ENCODE peak calls at places on chromosomes 6 and 20, in eight cellular contexts. A, R, J, K, T, G, C and P are unnamed samples.

GRCh38 chr20:10239954-10240353 is 21.3 kb downstream of the SNAP25 start:
- DNase-seq in C (no peak), G (no peak), K (no peak), R (no peak), A (peak), T (no peak), J (peak), P (peak)

GRCh38 chr20:4717816-4718215 is 3.9 kb upstream of the PRND start:
- DNase-seq in G (no peak), A (peak), K (no peak), T (no peak), C (no peak), R (no peak), J (no peak), P (peak)

GRCh38 chr6:44855562-44856494 is 468.3 kb downstream of the CDC5L start:
- DNase-seq in C (no peak), A (peak), K (no peak), G (no peak), T (no peak), J (peak), R (no peak), P (no peak)

GRCh38 chr6:17115251-17116089 is 13.6 kb downstream of the STMND1 start:
- DNase-seq in C (no peak), G (no peak), A (peak), R (no peak), K (no peak), T (no peak), J (peak), P (peak)

GRCh38 chr6:81003156-81003555 is 749.3 kb downstream of the TENT5A start:
- DNase-seq in R (no peak), C (no peak), T (no peak), K (no peak), J (peak), G (no peak), A (peak), P (peak)

GRCh38 chr6:20404641-20405032 is 3.0 kb downstream of the E2F3 start:
- DNase-seq in G (peak), C (peak), J (peak), K (peak), A (peak), T (peak), R (peak), P (peak)

GRCh38 chr20:24523661-24524060 is 54.2 kb downstream of the SYNDIG1 start:
- DNase-seq in T (no peak), A (no peak), K (no peak), C (no peak), R (no peak), J (no peak), G (no peak), P (no peak)

GRCh38 chr20:47289989-47290388 is 66.5 kb downstream of the ZMYND8 start:
- DNase-seq in A (no peak), T (no peak), C (no peak), J (no peak), K (no peak), G (no peak), R (no peak), P (no peak)

GRCh38 chr6:98957440-98957839 is 9.7 kb upstream of the FBXL4 start:
- DNase-seq in G (peak), J (peak), A (peak), K (no peak), C (no peak), R (no peak), T (no peak), P (peak)

GRCh38 chr6:39476151-39476550 is 153.6 kb upstream of the KCNK16 start:
- DNase-seq in J (no peak), A (no peak), G (no peak), T (no peak), R (no peak), K (no peak), C (no peak), P (no peak)

GRCh38 chr6:143000771-143001170 is 55.8 kb upstream of the HIVEP2 start:
- DNase-seq in R (no peak), T (no peak), J (no peak), A (no peak), K (no peak), G (no peak), C (no peak), P (no peak)

GRCh38 chr6:43205849-43206248 is 23.4 kb downstream of the DNPH1 start:
- DNase-seq in C (no peak), T (no peak), J (no peak), A (no peak), R (no peak), K (no peak), G (no peak), P (no peak)

GRCh38 chr6:11253594-11253993 is 21.1 kb upstream of the NEDD9 start:
- DNase-seq in K (no peak), T (no peak), G (no peak), C (no peak), A (no peak), J (no peak), R (no peak), P (no peak)

GRCh38 chr20:48209102-48209501 is 423.8 kb upstream of the SULF2 start:
- DNase-seq in C (no peak), A (no peak), T (no peak), K (no peak), R (no peak), G (no peak), J (no peak), P (no peak)

GRCh38 chr6:11315743-11316437 is 83.4 kb upstream of the NEDD9 start:
- DNase-seq in A (peak), C (no peak), R (no peak), K (no peak), G (no peak), J (peak), T (no peak), P (peak)

GRCh38 chr20:20083796-20084195 is 31.5 kb downstream of the CFAP61 start:
- DNase-seq in A (peak), G (no peak), C (peak), J (peak), R (peak), T (no peak), K (no peak), P (peak)

GRCh38 chr20:19835533-19836222 is 77.6 kb downstream of the RIN2 start:
- DNase-seq in C (no peak), A (no peak), K (no peak), T (peak), J (no peak), G (peak), R (no peak), P (no peak)

GRCh38 chr6:130946076-130946475 is 117.0 kb downstream of the EPB41L2 start:
- DNase-seq in A (peak), C (no peak), T (no peak), R (no peak), K (no peak), J (peak), G (no peak), P (no peak)

GRCh38 chr20:51425347-51426106 is 117.0 kb downstream of the NFATC2 start:
- DNase-seq in K (peak), G (no peak), J (no peak), R (no peak), A (no peak), T (no peak), C (no peak), P (no peak)

GRCh38 chr6:163252132-163252729 is 162.3 kb upstream of the QKI start:
- DNase-seq in T (no peak), R (no peak), C (no peak), G (no peak), A (no peak), K (no peak), J (no peak), P (no peak)

GRCh38 chr20:56860413-56860812 is 231.3 kb downstream of the TFAP2C start:
- DNase-seq in A (peak), T (no peak), C (no peak), K (no peak), G (no peak), J (peak), R (no peak), P (no peak)

GRCh38 chr6:19289408-19289967 is 547.7 kb upstream of the ID4 start:
- DNase-seq in R (no peak), J (no peak), G (no peak), K (no peak), T (no peak), A (no peak), C (no peak), P (no peak)